ENCODE peak calls at places on chromosomes 1 and 21, in six cellular contexts. W is tibial nerve, D is endothelial cell of umbilical vein, R is cardiac muscle cell, B is breast epithelium, P is kidney. J is an unnamed sample.

GRCh38 chr1:56566040-56566774 is 13.2 kb downstream of the PLPP3 start:
- DNase-seq in D (no peak), B (no peak), P (no peak), R (peak; percentile 39), W (no peak), J (no peak)

GRCh38 chr1:225763815-225764548 is 13.6 kb upstream of the SRP9 start:
- DNase-seq in P (no peak), B (peak; percentile 17), D (peak; percentile 88), W (no peak), R (no peak), J (no peak)

GRCh38 chr1:212179394-212180076 is 105.7 kb upstream of the PPP2R5A start:
- DNase-seq in D (no peak), B (no peak), R (no peak), W (no peak), P (no peak), J (no peak)

GRCh38 chr1:61141288-61142044 is 59.1 kb downstream of the NFIA start:
- DNase-seq in D (peak; percentile 86), B (no peak), R (no peak), W (no peak), P (no peak), J (no peak)

GRCh38 chr1:182227864-182228547 is 163.6 kb downstream of the GLUL start:
- DNase-seq in W (no peak), R (no peak), P (no peak), B (no peak), D (no peak), J (no peak)

GRCh38 chr1:21280482-21280881 is 9.8 kb downstream of the ECE1 start:
- DNase-seq in R (no peak), P (no peak), B (no peak), W (no peak), D (no peak), J (no peak)

GRCh38 chr1:176934370-176934769 is 230.1 kb downstream of the ASTN1 start:
- DNase-seq in W (no peak), R (no peak), D (no peak), P (no peak), B (no peak), J (no peak)

GRCh38 chr1:180912211-180912800 is 391 bp upstream of the KIAA1614 start:
- DNase-seq in P (no peak), W (no peak), B (no peak), D (no peak), R (peak; percentile 68), J (no peak)

GRCh38 chr1:11982010-11982392 is 1.8 kb downstream of the MFN2 start:
- DNase-seq in P (no peak), R (no peak), D (peak; percentile 23), B (no peak), W (no peak), J (no peak)

GRCh38 chr1:24900985-24901781 is 28.9 kb downstream of the RUNX3 start:
- DNase-seq in D (no peak), P (peak; percentile 49), W (no peak), B (peak; percentile 15), R (no peak), J (no peak)

GRCh38 chr1:234699795-234700665 is 90.1 kb upstream of the IRF2BP2 start:
- DNase-seq in D (peak; percentile 19), P (no peak), B (no peak), W (no peak), R (peak; percentile 38), J (peak; percentile 65)

GRCh38 chr1:220700591-220701179 is 10.5 kb downstream of the C1orf115 start:
- DNase-seq in B (no peak), P (no peak), R (no peak), D (peak; percentile 38), W (no peak), J (no peak)

GRCh38 chr21:43210454-43211084 is 41.8 kb downstream of the CRYAA start:
- DNase-seq in D (no peak), B (peak; percentile 39), W (no peak), P (peak; percentile 46), R (no peak), J (no peak)

GRCh38 chr1:64624446-64624766 is 120.5 kb upstream of the RAVER2 start:
- DNase-seq in D (peak; percentile 46), B (no peak), R (no peak), P (no peak), W (peak; percentile 18), J (no peak)

GRCh38 chr1:911875-912739 is 11.6 kb upstream of the SAMD11 start:
- DNase-seq in W (peak; percentile 4), D (no peak), P (peak; percentile 55), R (no peak), B (no peak), J (no peak)

GRCh38 chr21:25350056-25350455 is 257.2 kb downstream of the MRPL39 start:
- DNase-seq in P (no peak), D (peak; percentile 45), R (peak; percentile 26), B (no peak), W (no peak), J (no peak)

GRCh38 chr1:180269848-180270766 is 40.0 kb downstream of the LHX4 start:
- DNase-seq in W (no peak), P (no peak), R (peak; percentile 19), B (no peak), D (no peak), J (no peak)

GRCh38 chr1:152906023-152906565 is 2.3 kb upstream of the IVL start:
- DNase-seq in P (no peak), D (no peak), B (no peak), W (no peak), R (no peak), J (no peak)

GRCh38 chr1:103106426-103107321 is 1.6 kb downstream of the COL11A1 start:
- DNase-seq in D (peak; percentile 63), P (no peak), W (peak; percentile 19), R (peak; percentile 82), B (no peak), J (peak; percentile 51)

GRCh38 chr1:230834292-230834691 is 34.0 kb downstream of the C1orf198 start:
- DNase-seq in D (no peak), B (no peak), W (no peak), P (no peak), R (no peak), J (no peak)

GRCh38 chr1:228697209-228698016 is 37.9 kb upstream of the RHOU start:
- DNase-seq in R (peak; percentile 13), B (peak; percentile 74), P (peak; percentile 89), D (no peak), W (peak; percentile 91), J (peak; percentile 67)

GRCh38 chr1:20788489-20788795 is 1.3 kb upstream of the HP1BP3 start:
- DNase-seq in D (no peak), R (no peak), P (no peak), B (no peak), W (no peak), J (no peak)

GRCh38 chr1:76595024-76595423 is 272.3 kb upstream of the ST6GALNAC5 start:
- DNase-seq in D (no peak), W (no peak), R (no peak), B (no peak), P (no peak), J (no peak)

GRCh38 chr1:107359472-107360241 is 218.8 kb downstream of the NTNG1 start:
- DNase-seq in D (no peak), R (no peak), W (no peak), B (no peak), P (no peak), J (no peak)

DNA sequence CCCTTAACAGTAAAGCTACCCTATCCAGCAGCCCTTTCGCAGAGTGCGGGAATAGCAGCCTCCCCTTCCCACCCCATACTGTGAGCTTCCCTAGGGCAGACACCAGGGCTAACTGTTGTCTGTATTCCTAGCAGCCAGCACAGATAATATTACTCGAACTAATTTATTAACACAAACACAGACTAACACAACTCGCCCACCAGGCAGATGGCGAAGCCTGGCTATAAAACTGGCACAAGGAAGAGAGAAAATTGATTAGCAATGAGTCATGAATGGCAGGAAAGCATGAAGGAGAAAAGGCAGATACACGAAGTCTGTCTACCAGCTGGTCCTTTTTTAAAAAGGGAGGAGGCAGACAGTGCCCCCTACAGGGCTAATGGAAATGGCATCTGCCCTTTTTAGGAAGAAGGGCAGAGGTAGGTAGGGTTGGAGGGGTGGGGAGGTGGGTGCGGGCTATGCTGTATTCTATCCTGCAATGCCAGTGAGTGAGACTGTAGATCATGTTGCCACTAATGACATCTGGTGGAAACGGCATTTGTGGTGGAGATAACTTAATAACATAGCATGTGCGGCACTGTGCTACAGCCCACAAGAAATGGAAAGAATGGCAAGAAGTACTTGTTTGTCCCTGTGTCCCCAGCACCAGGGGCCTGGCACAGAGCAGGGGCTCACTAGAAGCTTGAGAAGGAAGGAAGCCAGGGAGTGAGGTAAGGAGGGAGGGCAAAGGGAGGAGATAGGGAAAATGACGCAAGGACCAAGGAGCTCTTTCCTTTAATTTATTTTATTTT is 30.6 kb upstream of the CTPS1 start:
- DNase-seq in W (no peak), R (peak; percentile 66), D (peak; percentile 85), P (no peak), B (peak; percentile 71), J (no peak)
- H3K27ac ChIP-seq in W (no peak overlapping the region), R (no peak overlapping the region), D (peak overlapping the region; percentile 66), P (no peak overlapping the region), B (peak overlapping the region; percentile 78), J (no peak overlapping the region)

DNA sequence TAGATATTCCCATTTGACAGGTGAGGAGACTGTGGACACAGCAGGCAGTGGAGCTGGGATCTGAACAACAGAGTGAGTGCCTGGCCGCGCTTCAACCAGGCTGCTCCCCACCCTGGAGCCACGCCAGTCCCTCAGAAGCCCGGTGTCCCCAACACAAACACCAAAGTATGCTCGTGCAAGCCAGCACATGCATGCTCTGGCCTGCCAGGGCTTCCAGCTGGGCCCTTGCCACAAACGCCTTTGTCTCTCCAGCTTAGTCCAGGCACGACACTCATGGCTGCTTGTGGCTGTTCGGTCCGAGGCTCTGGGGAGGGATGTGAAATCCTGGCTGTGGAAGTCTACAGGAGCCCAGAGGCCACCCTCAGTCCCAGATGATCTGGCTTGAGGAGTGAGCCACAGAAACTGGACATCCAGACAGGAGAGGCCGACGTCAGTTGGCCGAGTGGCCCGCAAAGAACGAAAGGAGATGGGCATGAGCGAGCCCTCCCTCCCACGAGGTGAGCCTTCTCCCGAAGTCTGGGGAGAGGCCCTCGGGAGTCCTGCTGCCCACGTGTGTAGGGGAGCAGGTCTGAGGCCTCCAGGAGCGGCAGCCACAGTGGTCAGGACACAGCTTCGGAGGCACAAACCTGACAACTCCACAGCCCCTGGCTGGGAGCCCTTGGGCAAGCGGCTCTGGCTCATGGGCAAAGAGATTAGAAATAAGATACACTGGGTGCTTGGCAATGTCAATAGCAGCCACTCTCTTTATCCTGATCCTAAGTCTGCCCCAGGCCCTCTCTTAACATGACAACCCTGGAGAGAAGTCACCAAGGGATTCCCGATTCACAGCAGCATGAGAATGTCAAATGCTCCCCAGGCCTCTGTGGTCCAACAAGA is 117.1 kb upstream of the IFFO2 start:
- DNase-seq in W (no peak), D (no peak), P (no peak), B (peak; percentile 93), R (no peak), J (peak; percentile 77)
- H3K27ac ChIP-seq in W (peak overlapping the region; percentile 14), D (no peak overlapping the region), P (no peak overlapping the region), B (peak overlapping the region; percentile 89), R (no peak overlapping the region), J (peak overlapping the region; percentile 85)

DNA sequence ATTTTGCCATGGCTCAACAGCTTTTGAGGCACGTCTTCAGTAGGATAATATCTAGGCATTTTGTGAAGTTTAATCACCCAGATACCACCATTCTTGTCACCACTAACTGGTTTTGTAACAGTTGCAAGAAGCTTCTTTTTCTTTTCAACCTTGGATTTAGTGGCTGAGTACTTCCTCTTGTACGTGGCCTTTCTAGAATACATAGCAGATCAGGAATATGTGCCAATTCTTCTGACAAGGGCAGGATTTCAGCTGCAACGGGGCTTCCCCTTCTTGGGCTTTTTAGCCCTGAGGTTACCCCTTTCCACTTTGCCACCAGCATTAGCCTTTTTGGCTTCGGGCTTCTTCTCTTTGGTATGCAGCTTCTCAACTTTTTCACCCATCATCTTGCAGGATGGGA is 79.3 kb upstream of the WARS2 start:
- DNase-seq in R (no peak), B (no peak), P (no peak), W (no peak), D (no peak), J (no peak)
- H3K27ac ChIP-seq in R (no peak overlapping the region), B (no peak overlapping the region), P (no peak overlapping the region), W (no peak overlapping the region), D (no peak overlapping the region), J (no peak overlapping the region)

GRCh38 chr1:51733793-51734522 is 117.1 kb downstream of the OSBPL9 start:
- DNase-seq in B (no peak), W (no peak), R (no peak), P (no peak), D (no peak), J (no peak)
- H3K27ac ChIP-seq in B (peak overlapping the region; percentile 65), W (no peak overlapping the region), R (peak overlapping the region; percentile 67), P (peak overlapping the region; percentile 48), D (no peak overlapping the region), J (peak overlapping the region; percentile 79)

J was measured in psoas muscle.